ENCODE peak calls at places on chromosomes 16 and 17, in eight cellular contexts. R is effector memory CD8-positive, alpha-beta T cell; G is CD8-positive, alpha-beta T cell; T is activated CD4-positive, alpha-beta T cell treated with anti-CD3 and anti-CD28 coated beads for 24 hours; H is A549; P is heart left ventricle; F is astrocyte of the cerebellum; W is NCI-H524. A is an unnamed sample.

GRCh38 chr17:75102385-75102821 is 7.4 kb upstream of the ARMC7 start:
- DNase-seq in R (no peak), G (no peak), T (no peak), H (no peak), P (no peak), F (no peak), W (no peak), A (no peak)

GRCh38 chr16:87918866-87919680 is 17.3 kb downstream of the CA5A start:
- DNase-seq in R (no peak), G (no peak), T (no peak), H (no peak), P (peak; percentile 66), F (no peak), W (no peak), A (no peak)

GRCh38 chr17:48614904-48615211 is 234 bp downstream of the HOXB8 start:
- DNase-seq in R (no peak), G (no peak), T (no peak), H (peak; percentile 39), P (no peak), F (no peak), W (no peak), A (no peak)

GRCh38 chr17:42153919-42154491 is 784 bp downstream of the RAB5C start:
- DNase-seq in R (no peak), G (no peak), T (no peak), H (no peak), P (no peak), F (no peak), W (no peak), A (no peak)

GRCh38 chr17:64492481-64493109 is 4.3 kb downstream of the POLG2 start:
- DNase-seq in R (peak; percentile 40), G (no peak), T (no peak), H (peak; percentile 48), P (no peak), F (no peak), W (no peak), A (no peak)

GRCh38 chr16:89633064-89633631 is 19.7 kb downstream of the DPEP1 start:
- DNase-seq in R (no peak), G (no peak), T (no peak), H (peak; percentile 83), P (no peak), F (no peak), W (no peak), A (no peak)

GRCh38 chr17:81040791-81041337 is 5.9 kb downstream of the BAIAP2 start:
- DNase-seq in R (no peak), G (no peak), T (no peak), H (peak; percentile 45), P (no peak), F (no peak), W (no peak), A (no peak)

GRCh38 chr17:1299729-1300579 is 20.5 kb downstream of the TRARG1 start:
- DNase-seq in R (no peak), G (no peak), T (no peak), H (no peak), P (no peak), F (no peak), W (no peak), A (no peak)

GRCh38 chr16:79439866-79440265 is 160.7 kb downstream of the MAF start:
- DNase-seq in R (no peak), G (no peak), T (no peak), H (no peak), P (no peak), F (no peak), W (no peak), A (no peak)